ENCODE peak calls at places on chromosomes 1 and 21, in nine cellular contexts. Z, A, C, X, R, T, Q, F and P are unnamed samples.

GRCh38 chr1:221672965-221673364 is 68.9 kb downstream of the DUSP10 start:
- DNase-seq in R (no peak), X (no peak), F (no peak), A (no peak), T (no peak), Q (no peak), C (no peak), Z (no peak), P (no peak)

GRCh38 chr1:107786214-107786842 is 178.7 kb downstream of the VAV3 start:
- DNase-seq in Z (no peak), R (no peak), F (no peak), X (no peak), Q (no peak), C (no peak), T (no peak), A (no peak), P (no peak)

GRCh38 chr1:234647245-234647644 is 37.3 kb upstream of the IRF2BP2 start:
- DNase-seq in T (no peak), C (no peak), Q (no peak), X (no peak), Z (no peak), F (no peak), A (no peak), R (no peak), P (no peak)

GRCh38 chr1:14390816-14391215 is 207.7 kb upstream of the KAZN start:
- DNase-seq in A (no peak), Q (no peak), T (no peak), C (no peak), R (no peak), X (no peak), F (peak; percentile 85), Z (no peak), P (no peak)

GRCh38 chr1:4964634-4965345 is 310.4 kb downstream of the AJAP1 start:
- DNase-seq in F (no peak), A (no peak), Q (no peak), Z (no peak), T (no peak), R (no peak), C (no peak), X (no peak), P (no peak)

GRCh38 chr1:15525043-15525958 is 1.3 kb upstream of the CASP9 start:
- DNase-seq in C (no peak), F (peak; percentile 15), R (peak; percentile 99), T (no peak), Q (no peak), X (no peak), A (peak; percentile 96), Z (no peak), P (no peak)

GRCh38 chr1:52702886-52703787 is 5.0 kb upstream of the COA7 start:
- DNase-seq in T (peak; percentile 71), X (peak; percentile 78), F (no peak), Q (peak; percentile 93), A (peak; percentile 96), C (peak; percentile 67), R (peak; percentile 95), Z (peak; percentile 89), P (peak; percentile 90)

GRCh38 chr1:36608272-36608671 is 125.6 kb upstream of the CSF3R start:
- DNase-seq in Q (no peak), R (no peak), C (no peak), X (no peak), T (no peak), F (no peak), A (no peak), Z (no peak), P (no peak)

GRCh38 chr1:74693473-74693872 is 19.9 kb upstream of the ERICH3 start:
- DNase-seq in A (no peak), Q (no peak), T (no peak), Z (no peak), X (no peak), R (no peak), C (no peak), F (no peak), P (no peak)

GRCh38 chr1:14980801-14981200 is 172.7 kb upstream of the TMEM51 start:
- DNase-seq in X (peak; percentile 16), A (peak; percentile 8), C (no peak), Q (no peak), R (no peak), T (no peak), F (no peak), Z (no peak), P (no peak)

GRCh38 chr21:26042181-26042876 is 128.2 kb downstream of the APP start:
- DNase-seq in F (no peak), C (no peak), X (no peak), Z (no peak), A (no peak), R (no peak), Q (no peak), T (no peak), P (no peak)

GRCh38 chr1:204286841-204287387 is 72.8 kb downstream of the PLEKHA6 start:
- DNase-seq in X (no peak), Z (no peak), C (no peak), A (peak; percentile 56), F (peak; percentile 70), T (peak; percentile 21), R (peak; percentile 70), Q (peak; percentile 59), P (no peak)

GRCh38 chr21:33268736-33269441 is 2.7 kb downstream of the IL10RB start:
- DNase-seq in A (no peak), F (no peak), T (peak; percentile 26), R (peak; percentile 94), X (no peak), Z (peak; percentile 70), Q (peak; percentile 93), C (no peak), P (peak; percentile 63)
- TF ChIP-seq CTCF in A (no peak), F (no peak), T (no peak), R (no peak), X (no peak), Z (peak; percentile 6), Q (no peak), C (no peak), P (peak; percentile 13)

DNA sequence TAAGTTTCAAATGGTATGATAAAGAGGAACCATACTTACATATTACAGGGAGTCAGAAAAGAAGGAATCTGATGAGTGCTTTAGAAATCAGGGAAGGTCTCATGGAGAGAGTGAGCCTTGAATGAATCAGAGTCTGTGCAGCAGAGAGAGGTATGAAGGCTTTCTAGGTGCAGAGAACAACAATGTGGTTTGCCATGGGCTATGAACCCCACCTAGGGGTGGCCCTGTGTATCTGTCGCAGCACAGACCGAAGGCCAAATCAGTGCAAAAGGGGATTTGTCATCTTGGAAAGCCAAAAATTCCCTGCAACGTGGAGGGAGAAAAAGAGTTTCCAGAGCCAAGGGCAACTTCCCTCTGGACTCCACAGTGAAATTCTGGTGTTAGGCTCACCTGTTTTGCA is 3.5 kb downstream of the PAPPA2 start:
- DNase-seq in Z (peak; percentile 15), C (no peak), T (no peak), X (peak; percentile 23), A (peak; percentile 9), R (no peak), F (peak; percentile 33), Q (no peak), P (peak; percentile 11)
- TF ChIP-seq CTCF in Z (peak; percentile 16), C (peak; percentile 56), T (no peak), X (peak; percentile 55), A (peak; percentile 25), R (no peak), F (peak; percentile 60), Q (no peak), P (no peak)

GRCh38 chr1:55049271-55049913 is 10.0 kb downstream of the PCSK9 start:
- DNase-seq in Z (no peak), Q (no peak), X (no peak), T (no peak), A (no peak), F (no peak), R (no peak), C (no peak), P (no peak)
- TF ChIP-seq CTCF in Z (no peak), Q (no peak), X (no peak), T (no peak), A (no peak), F (no peak), R (no peak), C (no peak), P (no peak)

DNA sequence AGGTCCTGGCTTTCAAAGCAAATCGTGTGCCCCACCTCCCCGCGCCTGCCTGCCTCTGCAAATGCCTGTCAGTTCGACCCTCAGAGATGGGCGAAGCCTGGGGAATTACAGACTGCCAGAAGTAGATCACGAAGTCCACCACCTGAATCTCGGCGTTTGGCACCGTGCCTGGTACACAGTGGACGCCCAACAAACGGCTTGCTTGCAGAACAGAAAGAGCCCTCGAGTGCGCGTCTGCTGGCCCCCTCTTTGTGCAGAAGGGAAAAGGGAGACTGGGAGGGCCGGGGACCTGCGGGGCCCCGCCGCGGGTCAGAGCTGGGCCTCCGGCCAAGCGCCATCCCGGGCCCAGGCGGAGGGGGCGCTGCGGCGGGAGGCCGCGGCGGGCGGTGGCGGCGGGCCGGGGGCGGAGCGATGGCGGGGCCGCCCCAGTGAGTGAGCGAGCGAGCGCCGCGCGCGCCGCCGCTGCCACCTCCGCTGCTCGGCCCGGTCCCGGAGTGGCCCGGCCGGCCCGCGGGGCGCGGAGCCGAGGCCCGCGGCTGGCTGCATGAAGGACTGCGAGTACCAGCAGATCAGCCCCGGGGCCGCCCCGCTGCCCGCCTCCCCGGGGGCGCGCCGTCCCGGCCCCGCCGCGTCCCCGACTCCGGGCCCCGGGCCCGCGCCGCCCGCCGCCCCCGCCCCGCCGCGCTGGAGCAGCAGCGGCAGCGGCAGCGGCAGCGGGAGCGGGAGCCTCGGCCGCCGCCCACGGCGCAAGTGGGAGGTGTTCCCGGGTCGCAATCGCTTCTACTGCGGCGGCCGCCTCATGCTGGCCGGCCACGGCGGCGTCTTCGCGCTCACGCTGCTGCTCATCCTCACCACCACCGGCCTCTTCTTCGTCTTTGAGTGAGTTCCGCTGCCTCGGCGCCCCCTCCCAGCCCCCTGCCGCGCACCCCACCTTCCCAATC is at the start of gene ZDHHC18:
- DNase-seq in A (peak; percentile 70), Z (peak; percentile 94), F (peak; percentile 70), X (peak; percentile 83), R (peak; percentile 80), T (peak; percentile 67), Q (peak; percentile 55), C (peak; percentile 68), P (peak; percentile 88)
- TF ChIP-seq CTCF in A (peak; percentile 16), Z (peak; percentile 72), F (peak; percentile 74), X (peak; percentile 47), R (peak; percentile 26), T (peak; percentile 29), Q (peak; percentile 18), C (peak; percentile 61), P (peak; percentile 75)

GRCh38 chr1:44675186-44675585 is 672 bp downstream of the ARMH1 start:
- DNase-seq in Q (no peak), Z (no peak), F (no peak), C (no peak), A (no peak), X (no peak), R (no peak), T (no peak), P (no peak)

GRCh38 chr1:44673675-44674112 is 587 bp downstream of the TMEM53 start:
- DNase-seq in C (no peak), R (no peak), Q (no peak), A (no peak), F (no peak), Z (no peak), T (no peak), X (no peak), P (no peak)

GRCh38 chr1:44672956-44673674 is 1.2 kb downstream of the TMEM53 start:
- DNase-seq in Z (no peak), F (no peak), C (no peak), R (no peak), A (no peak), Q (no peak), X (no peak), T (no peak), P (no peak)

GRCh38 chr1:44672254-44672955 is 1.9 kb downstream of the TMEM53 start:
- DNase-seq in R (peak; percentile 66), C (no peak), A (peak; percentile 98), T (no peak), Q (peak; percentile 67), X (peak; percentile 65), F (no peak), Z (no peak), P (peak; percentile 56)

GRCh38 chr1:44674113-44675000 is at the start of the genes ARMH1 and TMEM53:
- DNase-seq in F (peak; percentile 94), R (peak; percentile 99), Z (peak; percentile 95), C (peak; percentile 98), Q (peak; percentile 100), T (peak; percentile 97), A (peak; percentile 96), X (peak; percentile 95), P (peak; percentile 97)
- TF ChIP-seq CTCF in F (no peak), R (no peak), Z (no peak), C (no peak), Q (no peak), T (no peak), A (no peak), X (no peak), P (no peak)